ENCODE peak calls at places on chromosomes 12 and 14, in nine cellular contexts. Y, R, T, K, W, F, A, M and L are unnamed samples.

GRCh38 chr12:92065664-92066063 is 80.0 kb downstream of the BTG1 start:
- DNase-seq in Y (no peak), R (no peak), T (no peak), K (no peak), W (no peak), F (no peak), A (no peak), M (peak; percentile 45), L (no peak)

GRCh38 chr12:97568336-97569180 is 106.0 kb downstream of the RMST start:
- DNase-seq in Y (no peak), R (no peak), T (no peak), K (no peak), W (peak; percentile 90), F (no peak), A (no peak), M (peak; percentile 95), L (peak; percentile 78)

GRCh38 chr12:108571604-108572165 is 9.3 kb downstream of the ISCU start:
- DNase-seq in Y (no peak), R (no peak), T (peak; percentile 22), K (no peak), W (no peak), F (peak; percentile 40), A (peak; percentile 3), M (no peak), L (no peak)

GRCh38 chr12:6182279-6182898 is 17.8 kb upstream of the CD9 start:
- DNase-seq in Y (peak; percentile 71), R (peak; percentile 85), T (peak; percentile 68), K (no peak), W (peak; percentile 58), F (peak; percentile 80), A (peak; percentile 58), M (peak; percentile 79), L (peak; percentile 78)

GRCh38 chr14:101027966-101028365 is 124.4 kb upstream of the RTL1 start:
- DNase-seq in Y (no peak), R (peak; percentile 64), T (no peak), K (no peak), W (no peak), F (no peak), A (no peak), M (no peak), L (no peak)

GRCh38 chr12:68617160-68617926 is 6.6 kb downstream of the RAP1B start:
- DNase-seq in Y (no peak), R (no peak), T (no peak), K (no peak), W (no peak), F (no peak), A (no peak), M (peak; percentile 67), L (no peak)

GRCh38 chr14:92471919-92472318 is 41.7 kb upstream of the RIN3 start:
- DNase-seq in Y (no peak), R (no peak), T (no peak), K (no peak), W (peak; percentile 68), F (peak; percentile 52), A (no peak), M (peak; percentile 76), L (peak; percentile 84)

GRCh38 chr14:21498540-21499526 is 12.3 kb downstream of the METTL3 start:
- DNase-seq in Y (no peak), R (no peak), T (no peak), K (peak; percentile 76), W (peak; percentile 45), F (no peak), A (no peak), M (peak; percentile 19), L (peak; percentile 76)

GRCh38 chr12:49887536-49888401 is 15.9 kb downstream of the FAIM2 start:
- DNase-seq in Y (no peak), R (no peak), T (no peak), K (no peak), W (no peak), F (no peak), A (no peak), M (no peak), L (no peak)

GRCh38 chr12:47272412-47273190 is 192.8 kb upstream of the AMIGO2 start:
- DNase-seq in Y (no peak), R (no peak), T (no peak), K (no peak), W (no peak), F (no peak), A (no peak), M (peak; percentile 49), L (no peak)

GRCh38 chr12:65936529-65936911 is 112.2 kb downstream of the HMGA2 start:
- DNase-seq in Y (no peak), R (no peak), T (no peak), K (no peak), W (no peak), F (no peak), A (no peak), M (no peak), L (no peak)

GRCh38 chr12:65938807-65939206 is 114.5 kb downstream of the HMGA2 start:
- DNase-seq in Y (no peak), R (no peak), T (no peak), K (no peak), W (no peak), F (no peak), A (no peak), M (no peak), L (no peak)

GRCh38 chr12:65935906-65936528 is 111.7 kb downstream of the HMGA2 start:
- DNase-seq in Y (no peak), R (no peak), T (no peak), K (no peak), W (no peak), F (no peak), A (no peak), M (peak; percentile 54), L (no peak)

GRCh38 chr12:65937181-65937641 is 112.9 kb downstream of the HMGA2 start:
- DNase-seq in Y (no peak), R (no peak), T (no peak), K (no peak), W (no peak), F (no peak), A (no peak), M (no peak), L (peak; percentile 8)

DNA sequence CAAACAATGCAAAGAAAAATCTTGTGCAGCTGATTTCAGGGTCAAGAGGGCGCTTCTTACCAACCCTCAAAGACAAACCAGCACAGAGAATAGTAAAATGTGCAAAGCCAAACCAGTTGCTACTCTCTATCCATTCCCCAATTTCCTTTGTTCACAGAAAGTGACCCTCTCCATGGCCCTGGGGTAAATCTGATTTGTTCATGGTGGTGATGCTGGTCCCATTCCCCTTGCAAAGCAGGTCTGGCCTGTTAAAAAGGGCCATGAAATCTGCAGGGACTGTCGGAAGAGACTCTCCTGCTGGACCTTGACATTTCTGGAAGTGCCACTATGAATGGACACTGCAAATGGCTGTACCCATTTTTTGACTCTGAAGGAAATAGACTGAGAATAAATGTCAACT is 113.5 kb downstream of the HMGA2 start:
- DNase-seq in Y (no peak), R (no peak), T (no peak), K (no peak), W (no peak), F (no peak), A (no peak), M (no peak), L (no peak)
- H3K27ac ChIP-seq in Y (no peak overlapping the region), R (no peak overlapping the region), T (no peak overlapping the region), K (peak overlapping the region; percentile 6), W (no peak overlapping the region), F (no peak overlapping the region), A (no peak overlapping the region), M (no peak overlapping the region), L (peak overlapping the region; percentile 11)

GRCh38 chr14:88568196-88568595 is 5.4 kb downstream of the ZC3H14 start:
- DNase-seq in Y (no peak), R (no peak), T (no peak), K (no peak), W (no peak), F (no peak), A (no peak), M (no peak), L (no peak)
- H3K36me3 ChIP-seq in Y (no peaks in the 10 kb centered on the region), R (peaks cover 59% of the 10 kb centered on the region), T (no peaks in the 10 kb centered on the region), K (peaks cover 52% of the 10 kb centered on the region), W (peaks cover 26% of the 10 kb centered on the region), F (peaks cover 54% of the 10 kb centered on the region), A (peaks cover 26% of the 10 kb centered on the region), M (peaks cover 35% of the 10 kb centered on the region), L (peaks cover 9% of the 10 kb centered on the region)

GRCh38 chr14:103725739-103726395 is 10.3 kb downstream of the ZFYVE21 start:
- DNase-seq in Y (no peak), R (no peak), T (no peak), K (no peak), W (no peak), F (no peak), A (no peak), M (no peak), L (no peak)
- H3K4me3 ChIP-seq in Y (no peak overlapping the region), R (no peak overlapping the region), T (no peak overlapping the region), K (no peak overlapping the region), W (no peak overlapping the region), F (no peak overlapping the region), A (no peak overlapping the region), M (no peak overlapping the region), L (no peak overlapping the region)

GRCh38 chr12:110007874-110008273 is 8.6 kb downstream of the ANKRD13A start:
- DNase-seq in Y (no peak), R (no peak), T (no peak), K (no peak), W (no peak), F (no peak), A (no peak), M (no peak), L (no peak)

GRCh38 chr12:110015132-110015531 is 15.9 kb downstream of the ANKRD13A start:
- DNase-seq in Y (no peak), R (no peak), T (no peak), K (no peak), W (no peak), F (no peak), A (no peak), M (no peak), L (no peak)

GRCh38 chr12:110010853-110011835 is 11.9 kb downstream of the ANKRD13A start:
- DNase-seq in Y (no peak), R (no peak), T (peak; percentile 71), K (no peak), W (peak; percentile 65), F (no peak), A (no peak), M (no peak), L (no peak)

GRCh38 chr12:110012659-110013058 is 13.4 kb downstream of the ANKRD13A start:
- DNase-seq in Y (no peak), R (no peak), T (no peak), K (no peak), W (no peak), F (no peak), A (no peak), M (no peak), L (no peak)

GRCh38 chr12:110012137-110012536 is 12.9 kb downstream of the ANKRD13A start:
- DNase-seq in Y (no peak), R (peak; percentile 89), T (peak; percentile 89), K (no peak), W (peak; percentile 40), F (no peak), A (peak; percentile 63), M (no peak), L (peak; percentile 41)
- H3K27ac ChIP-seq in Y (no peak overlapping the region), R (peak overlapping the region; percentile 38), T (peak overlapping the region; percentile 81), K (no peak overlapping the region), W (no peak overlapping the region), F (no peak overlapping the region), A (peak overlapping the region; percentile 14), M (no peak overlapping the region), L (peak overlapping the region; percentile 73)